ENCODE peak calls at places on chromosomes 16 and 17, in five cellular contexts. One of them, this sample, is unnamed.
A peak's percentile ranks its signal among the peaks of the same experiment; 100 is the strongest.

GRCh38 chr16:2771496-2772402 is 5.3 kb downstream of the ELOB start:
- DNase-seq in stimulated activated CD4-positive, alpha-beta T cell treated with anti-CD3 and anti-CD28 coated beads, Interleukin-15, amount 100 ng/mL, for 48 hours: no peak
- DNase-seq in epithelial cell of esophagus: no peak
- DNase-seq in activated CD4-positive, alpha-beta T cell treated with anti-CD3 and anti-CD28 coated beads, Interleukin-2, amount 50 U/mL, for 1 hour: no peak
- DNase-seq in heart right ventricle: no peak
- DNase-seq in this sample: no peak

GRCh38 chr16:56606688-56607618 is 1.4 kb upstream of the MT2A start:
- DNase-seq in heart right ventricle: peak; percentile 81
- DNase-seq in stimulated activated CD4-positive, alpha-beta T cell treated with anti-CD3 and anti-CD28 coated beads, Interleukin-15, amount 100 ng/mL, for 48 hours: no peak
- DNase-seq in epithelial cell of esophagus: peak; percentile 99
- DNase-seq in activated CD4-positive, alpha-beta T cell treated with anti-CD3 and anti-CD28 coated beads, Interleukin-2, amount 50 U/mL, for 1 hour: no peak
- DNase-seq in this sample: peak; percentile 58

GRCh38 chr16:25177831-25178688 is 38.7 kb upstream of the AQP8 start:
- DNase-seq in activated CD4-positive, alpha-beta T cell treated with anti-CD3 and anti-CD28 coated beads, Interleukin-2, amount 50 U/mL, for 1 hour: no peak
- DNase-seq in heart right ventricle: no peak
- DNase-seq in stimulated activated CD4-positive, alpha-beta T cell treated with anti-CD3 and anti-CD28 coated beads, Interleukin-15, amount 100 ng/mL, for 48 hours: no peak
- DNase-seq in epithelial cell of esophagus: no peak
- DNase-seq in this sample: peak; percentile 50

GRCh38 chr17:45427181-45427835 is 5.4 kb downstream of the ARHGAP27 start:
- DNase-seq in epithelial cell of esophagus: no peak
- DNase-seq in activated CD4-positive, alpha-beta T cell treated with anti-CD3 and anti-CD28 coated beads, Interleukin-2, amount 50 U/mL, for 1 hour: no peak
- DNase-seq in heart right ventricle: no peak
- DNase-seq in stimulated activated CD4-positive, alpha-beta T cell treated with anti-CD3 and anti-CD28 coated beads, Interleukin-15, amount 100 ng/mL, for 48 hours: no peak
- DNase-seq in this sample: no peak

GRCh38 chr16:74725641-74726040 is 25.0 kb upstream of the MLKL start:
- DNase-seq in activated CD4-positive, alpha-beta T cell treated with anti-CD3 and anti-CD28 coated beads, Interleukin-2, amount 50 U/mL, for 1 hour: no peak
- DNase-seq in stimulated activated CD4-positive, alpha-beta T cell treated with anti-CD3 and anti-CD28 coated beads, Interleukin-15, amount 100 ng/mL, for 48 hours: no peak
- DNase-seq in heart right ventricle: no peak
- DNase-seq in epithelial cell of esophagus: no peak
- DNase-seq in this sample: no peak

GRCh38 chr17:80894439-80894721 is 97.3 kb upstream of the CHMP6 start:
- DNase-seq in stimulated activated CD4-positive, alpha-beta T cell treated with anti-CD3 and anti-CD28 coated beads, Interleukin-15, amount 100 ng/mL, for 48 hours: no peak
- DNase-seq in heart right ventricle: no peak
- DNase-seq in epithelial cell of esophagus: no peak
- DNase-seq in activated CD4-positive, alpha-beta T cell treated with anti-CD3 and anti-CD28 coated beads, Interleukin-2, amount 50 U/mL, for 1 hour: no peak
- DNase-seq in this sample: no peak

GRCh38 chr16:52123063-52123839 is 423.7 kb downstream of the TOX3 start:
- DNase-seq in epithelial cell of esophagus: peak; percentile 33
- DNase-seq in activated CD4-positive, alpha-beta T cell treated with anti-CD3 and anti-CD28 coated beads, Interleukin-2, amount 50 U/mL, for 1 hour: no peak
- DNase-seq in stimulated activated CD4-positive, alpha-beta T cell treated with anti-CD3 and anti-CD28 coated beads, Interleukin-15, amount 100 ng/mL, for 48 hours: no peak
- DNase-seq in heart right ventricle: no peak
- DNase-seq in this sample: no peak

GRCh38 chr16:20910781-20911321 is 10.3 kb downstream of the LYRM1 start:
- DNase-seq in epithelial cell of esophagus: peak; percentile 93
- DNase-seq in activated CD4-positive, alpha-beta T cell treated with anti-CD3 and anti-CD28 coated beads, Interleukin-2, amount 50 U/mL, for 1 hour: no peak
- DNase-seq in heart right ventricle: no peak
- DNase-seq in stimulated activated CD4-positive, alpha-beta T cell treated with anti-CD3 and anti-CD28 coated beads, Interleukin-15, amount 100 ng/mL, for 48 hours: no peak
- DNase-seq in this sample: no peak

GRCh38 chr17:34997355-34997862 is 17.1 kb downstream of the LIG3 start:
- DNase-seq in epithelial cell of esophagus: no peak
- DNase-seq in heart right ventricle: peak; percentile 78
- DNase-seq in activated CD4-positive, alpha-beta T cell treated with anti-CD3 and anti-CD28 coated beads, Interleukin-2, amount 50 U/mL, for 1 hour: no peak
- DNase-seq in stimulated activated CD4-positive, alpha-beta T cell treated with anti-CD3 and anti-CD28 coated beads, Interleukin-15, amount 100 ng/mL, for 48 hours: no peak
- DNase-seq in this sample: peak; percentile 55

GRCh38 chr16:77660311-77660710 is 62.0 kb upstream of the NUDT7 start:
- DNase-seq in heart right ventricle: no peak
- DNase-seq in epithelial cell of esophagus: peak; percentile 33
- DNase-seq in stimulated activated CD4-positive, alpha-beta T cell treated with anti-CD3 and anti-CD28 coated beads, Interleukin-15, amount 100 ng/mL, for 48 hours: no peak
- DNase-seq in activated CD4-positive, alpha-beta T cell treated with anti-CD3 and anti-CD28 coated beads, Interleukin-2, amount 50 U/mL, for 1 hour: no peak
- DNase-seq in this sample: no peak

GRCh38 chr16:68786685-68787418 is 49.8 kb downstream of the CDH1 start:
- DNase-seq in epithelial cell of esophagus: peak; percentile 92
- DNase-seq in heart right ventricle: no peak
- DNase-seq in stimulated activated CD4-positive, alpha-beta T cell treated with anti-CD3 and anti-CD28 coated beads, Interleukin-15, amount 100 ng/mL, for 48 hours: no peak
- DNase-seq in activated CD4-positive, alpha-beta T cell treated with anti-CD3 and anti-CD28 coated beads, Interleukin-2, amount 50 U/mL, for 1 hour: no peak
- DNase-seq in this sample: peak; percentile 82

GRCh38 chr17:39177256-39177655 is 11.3 kb upstream of the ARL5C start:
- DNase-seq in activated CD4-positive, alpha-beta T cell treated with anti-CD3 and anti-CD28 coated beads, Interleukin-2, amount 50 U/mL, for 1 hour: no peak
- DNase-seq in epithelial cell of esophagus: no peak
- DNase-seq in heart right ventricle: no peak
- DNase-seq in stimulated activated CD4-positive, alpha-beta T cell treated with anti-CD3 and anti-CD28 coated beads, Interleukin-15, amount 100 ng/mL, for 48 hours: no peak
- DNase-seq in this sample: no peak

GRCh38 chr16:67388591-67388990 is 4.7 kb downstream of the TPPP3 start:
- DNase-seq in epithelial cell of esophagus: no peak
- DNase-seq in stimulated activated CD4-positive, alpha-beta T cell treated with anti-CD3 and anti-CD28 coated beads, Interleukin-15, amount 100 ng/mL, for 48 hours: no peak
- DNase-seq in heart right ventricle: no peak
- DNase-seq in activated CD4-positive, alpha-beta T cell treated with anti-CD3 and anti-CD28 coated beads, Interleukin-2, amount 50 U/mL, for 1 hour: no peak
- DNase-seq in this sample: no peak

This sample was measured in pancreas.